ENCODE peak calls at places on chromosomes 13 and 19, in five cellular contexts. F, I, A, L and K are unnamed samples. For H3K9me3, the result is how much of the 10 kb centered on the place peaks cover.

GRCh38 chr13:30135351-30135750 is 172.0 kb downstream of the KATNAL1 start:
- DNase-seq in F (no peak), I (no peak), A (no peak), L (no peak), K (no peak)

GRCh38 chr13:104645786-104646185 is 1579.6 kb upstream of the SLC10A2 start:
- DNase-seq in F (no peak), I (no peak), A (no peak), L (no peak), K (no peak)

GRCh38 chr19:1632462-1633268 is 19.8 kb downstream of the TCF3 start:
- DNase-seq in F (no peak), I (no peak), A (no peak), L (no peak), K (no peak)

GRCh38 chr19:7540761-7541480 is 5.4 kb downstream of the PNPLA6 start:
- DNase-seq in F (peak), I (no peak), A (no peak), L (peak), K (no peak)

GRCh38 chr13:54373211-54373610 is 1344.6 kb downstream of the OLFM4 start:
- DNase-seq in F (no peak), I (no peak), A (no peak), L (no peak), K (no peak)

GRCh38 chr13:102561933-102562332 is 34.9 kb upstream of the TPP2 start:
- DNase-seq in F (no peak), I (no peak), A (no peak), L (no peak), K (no peak)

GRCh38 chr19:18170714-18171255 is 2.8 kb upstream of the IFI30 start:
- DNase-seq in F (peak), I (no peak), A (peak), L (no peak), K (no peak)

GRCh38 chr19:39154626-39155100 is 29.1 kb downstream of the PAK4 start:
- DNase-seq in F (peak), I (peak), A (no peak), L (peak), K (peak)

GRCh38 chr13:113205428-113205931 is 3.0 kb downstream of the PCID2 start:
- DNase-seq in F (peak), I (no peak), A (no peak), L (peak), K (no peak)

GRCh38 chr13:41622545-41623429 is 165.4 kb downstream of the RGCC start:
- DNase-seq in F (peak), I (no peak), A (no peak), L (peak), K (no peak)

GRCh38 chr19:13784731-13785452 is 10.4 kb upstream of the ZSWIM4 start:
- DNase-seq in F (peak), I (peak), A (peak), L (peak), K (peak)

GRCh38 chr13:105497597-105497996 is 1037.9 kb downstream of the EFNB2 start:
- DNase-seq in F (no peak), I (no peak), A (no peak), L (peak), K (no peak)

GRCh38 chr19:1274852-1275259 is 474 bp upstream of the FAM174C start:
- DNase-seq in F (no peak), I (no peak), A (peak), L (no peak), K (no peak)

GRCh38 chr13:109100705-109101104 is 471.3 kb downstream of the MYO16 start:
- DNase-seq in F (no peak), I (no peak), A (no peak), L (peak), K (no peak)

GRCh38 chr13:81639984-81640582 is 1299.2 kb upstream of the SPRY2 start:
- DNase-seq in F (no peak), I (no peak), A (no peak), L (peak), K (no peak)

GRCh38 chr19:7272856-7273578 is 21.2 kb downstream of the INSR start:
- DNase-seq in F (peak), I (no peak), A (no peak), L (no peak), K (no peak)

GRCh38 chr13:28503182-28503980 is 8.5 kb upstream of the FLT1 start:
- DNase-seq in F (no peak), I (no peak), A (no peak), L (no peak), K (no peak)

GRCh38 chr13:61316647-61317046 is 99.0 kb downstream of the PCDH20 start:
- DNase-seq in F (no peak), I (no peak), A (no peak), L (no peak), K (no peak)

GRCh38 chr13:112657850-112658445 is 31.9 kb upstream of the ATP11A start:
- DNase-seq in F (peak), I (no peak), A (no peak), L (peak), K (no peak)

GRCh38 chr19:5436101-5436947 is 18.9 kb upstream of the ZNRF4 start:
- DNase-seq in F (peak), I (no peak), A (peak), L (peak), K (no peak)

GRCh38 chr19:47022541-47023447 is 3.2 kb downstream of the NPAS1 start:
- DNase-seq in F (no peak), I (no peak), A (no peak), L (no peak), K (no peak)

GRCh38 chr19:34044011-34044410 is 128.3 kb upstream of the LSM14A start:
- DNase-seq in F (no peak), I (no peak), A (no peak), L (no peak), K (no peak)

GRCh38 chr19:38209671-38210457 is 14.2 kb downstream of the DPF1 start:
- DNase-seq in F (peak), I (peak), A (peak), L (no peak), K (peak)

GRCh38 chr19:39140594-39140993 is 15.0 kb downstream of the PAK4 start:
- DNase-seq in F (no peak), I (no peak), A (no peak), L (no peak), K (no peak)

GRCh38 chr19:8487137-8487851 is 15.1 kb downstream of the PRAM1 start:
- DNase-seq in F (no peak), I (peak), A (peak), L (no peak), K (no peak)

GRCh38 chr19:3029070-3029923 is at the start of gene TLE2:
- DNase-seq in F (no peak), I (no peak), A (no peak), L (no peak), K (no peak)

GRCh38 chr13:80214521-80214941 is 126.4 kb downstream of the SPRY2 start:
- DNase-seq in F (no peak), I (no peak), A (no peak), L (no peak), K (no peak)

DNA sequence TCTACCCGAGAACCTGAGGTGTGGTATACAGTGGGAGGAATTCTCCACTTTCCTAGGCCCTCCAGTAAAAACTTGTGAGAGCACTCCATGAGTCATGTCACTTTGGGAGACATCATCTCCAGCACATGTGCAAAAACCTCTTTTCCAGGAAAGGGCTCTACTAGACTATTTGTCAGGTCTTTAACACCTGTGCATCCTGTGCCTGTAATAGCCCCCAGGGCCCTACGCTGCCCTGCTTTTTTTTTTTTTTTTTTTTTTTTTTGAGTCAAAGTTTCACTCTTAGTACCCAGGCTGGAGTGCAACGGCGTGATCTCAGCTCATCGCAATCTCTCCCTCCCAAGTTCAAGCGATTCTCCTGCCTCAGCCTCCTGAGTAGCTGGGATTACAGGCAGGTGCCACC is 1.7 kb upstream of the ERVV-1 start:
- DNase-seq in F (no peak), I (no peak), A (no peak), L (no peak), K (no peak)
- TF ChIP-seq CTCF in F (no peak), I (no peak), A (no peak), L (no peak), K (no peak)

DNA sequence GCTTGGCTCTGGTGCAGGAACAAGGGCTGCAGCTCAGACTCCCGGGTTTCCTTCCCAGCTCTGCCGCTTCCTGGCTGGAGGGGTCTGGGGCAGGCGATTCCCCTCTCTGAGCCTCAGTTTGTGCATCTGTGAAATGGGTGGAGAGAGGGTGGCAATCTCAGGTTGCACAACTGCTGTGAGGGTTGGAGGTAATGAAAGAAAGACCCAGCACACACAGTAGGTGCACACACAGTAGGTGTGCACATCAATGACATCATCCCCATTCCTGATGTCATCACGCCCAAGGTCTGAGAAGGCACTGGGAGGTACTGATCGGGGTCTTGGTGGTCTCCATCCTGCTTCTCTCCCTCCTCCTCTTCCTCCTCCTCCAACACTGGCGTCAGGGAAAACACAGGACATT is 2.7 kb downstream of the LILRB4 start:
- DNase-seq in F (no peak), I (no peak), A (no peak), L (no peak), K (no peak)
- H3K9me3 ChIP-seq in F (under half), I (under half), A (under half), L (under half), K (under half)

GRCh38 chr13:98942485-98942884 is 35.4 kb downstream of the DOCK9 start:
- DNase-seq in F (no peak), I (no peak), A (no peak), L (no peak), K (no peak)
- TF ChIP-seq CTCF in F (no peak), I (no peak), A (no peak), L (no peak), K (no peak)

DNA sequence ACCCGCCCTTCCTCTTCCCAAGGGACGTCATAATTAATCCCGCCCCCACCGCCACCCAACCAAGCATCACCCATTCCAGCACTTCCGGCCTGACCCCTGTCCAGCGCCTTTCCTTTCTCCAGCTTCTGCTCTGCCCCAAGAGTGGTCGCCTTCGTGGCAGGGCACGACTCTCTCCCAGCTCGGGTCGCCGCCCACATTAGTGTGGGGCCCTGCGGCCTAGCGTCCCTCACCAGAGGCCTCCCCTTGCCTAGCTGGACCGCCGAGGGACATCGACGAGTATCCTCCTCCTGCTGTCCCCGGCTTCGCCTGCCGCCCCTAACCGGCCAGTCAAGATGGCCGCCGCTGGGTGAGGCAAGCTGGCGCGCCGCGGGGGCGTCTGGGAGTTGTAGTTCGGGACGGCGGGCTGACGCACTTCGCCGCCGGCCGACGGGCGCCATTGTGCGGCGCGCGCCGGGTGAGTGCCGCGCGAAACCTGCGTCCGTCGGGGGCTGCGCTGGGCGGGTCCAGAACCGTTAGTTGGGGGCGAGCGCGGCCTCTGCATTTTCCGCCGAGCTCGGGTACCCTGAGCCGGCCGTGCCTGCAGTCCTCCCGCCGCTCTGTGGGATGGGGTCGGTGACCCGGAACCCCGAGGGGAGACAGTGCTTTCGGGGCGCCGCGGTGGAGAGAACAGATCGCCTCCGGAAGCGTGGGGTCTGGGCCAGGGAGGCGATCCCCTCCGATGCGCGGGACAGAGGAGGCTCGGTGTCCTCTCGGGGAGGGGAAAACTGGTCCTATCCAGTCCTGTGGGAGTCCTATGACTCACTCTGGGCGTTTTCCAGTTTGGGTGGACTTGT is at the start of gene ZNF274:
- DNase-seq in F (peak), I (peak), A (peak), L (peak), K (peak)
- H3K9me3 ChIP-seq in F (under half), I (half or more), A (under half), L (half or more), K (under half)

GRCh38 chr13:26722321-26722720 is 38.3 kb downstream of the GPR12 start:
- DNase-seq in F (no peak), I (no peak), A (no peak), L (no peak), K (no peak)

GRCh38 chr13:26727633-26728032 is 33.0 kb downstream of the GPR12 start:
- DNase-seq in F (no peak), I (no peak), A (no peak), L (peak), K (no peak)

GRCh38 chr13:26721251-26721939 is 39.2 kb downstream of the GPR12 start:
- DNase-seq in F (no peak), I (no peak), A (peak), L (no peak), K (no peak)

GRCh38 chr13:26727122-26727521 is 33.5 kb downstream of the GPR12 start:
- DNase-seq in F (no peak), I (no peak), A (no peak), L (no peak), K (no peak)

GRCh38 chr13:26726684-26727083 is 33.9 kb downstream of the GPR12 start:
- DNase-seq in F (no peak), I (no peak), A (no peak), L (no peak), K (no peak)
- TF ChIP-seq CTCF in F (no peak), I (no peak), A (no peak), L (no peak), K (no peak)

DNA sequence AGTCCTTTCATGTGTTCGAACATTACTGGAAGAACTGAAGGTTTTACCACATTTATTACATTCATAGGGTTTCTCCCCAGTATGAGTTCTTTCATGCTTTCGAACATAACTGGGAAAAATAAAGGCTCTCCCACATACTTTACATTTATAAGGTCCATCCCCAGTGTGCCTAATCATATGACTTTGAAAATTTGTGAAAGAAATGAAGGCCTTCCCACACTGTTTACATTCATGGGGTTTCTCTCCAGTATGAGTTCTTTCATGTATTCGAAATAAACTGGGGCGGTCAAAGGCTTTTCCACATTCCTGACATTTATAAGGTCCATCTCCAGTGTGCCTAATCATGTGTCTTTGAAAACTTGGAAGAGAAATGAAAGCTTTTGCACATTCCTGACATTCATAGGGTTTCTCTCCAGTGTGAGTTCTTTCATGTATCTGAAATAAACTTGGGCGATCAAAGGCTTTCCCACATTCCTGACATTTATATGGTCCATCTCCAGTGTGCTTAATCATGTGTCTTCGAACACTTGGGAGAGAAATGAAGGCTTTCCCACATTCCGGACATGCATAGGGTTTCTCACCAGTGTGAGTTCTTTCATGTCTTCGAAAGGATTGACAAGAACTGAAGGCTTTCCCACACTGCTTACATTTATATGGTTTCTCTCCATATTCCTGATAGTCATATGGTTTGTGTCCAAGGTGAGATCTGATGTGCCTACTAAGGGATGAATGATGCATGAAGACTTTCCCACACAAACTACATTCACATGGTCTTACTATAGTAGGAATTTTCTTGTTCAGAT is 24.0 kb downstream of the ZNF564 start:
- DNase-seq in F (peak), I (no peak), A (no peak), L (peak), K (no peak)
- H3K9me3 ChIP-seq in F (under half), I (under half), A (half or more), L (half or more), K (under half)

DNA sequence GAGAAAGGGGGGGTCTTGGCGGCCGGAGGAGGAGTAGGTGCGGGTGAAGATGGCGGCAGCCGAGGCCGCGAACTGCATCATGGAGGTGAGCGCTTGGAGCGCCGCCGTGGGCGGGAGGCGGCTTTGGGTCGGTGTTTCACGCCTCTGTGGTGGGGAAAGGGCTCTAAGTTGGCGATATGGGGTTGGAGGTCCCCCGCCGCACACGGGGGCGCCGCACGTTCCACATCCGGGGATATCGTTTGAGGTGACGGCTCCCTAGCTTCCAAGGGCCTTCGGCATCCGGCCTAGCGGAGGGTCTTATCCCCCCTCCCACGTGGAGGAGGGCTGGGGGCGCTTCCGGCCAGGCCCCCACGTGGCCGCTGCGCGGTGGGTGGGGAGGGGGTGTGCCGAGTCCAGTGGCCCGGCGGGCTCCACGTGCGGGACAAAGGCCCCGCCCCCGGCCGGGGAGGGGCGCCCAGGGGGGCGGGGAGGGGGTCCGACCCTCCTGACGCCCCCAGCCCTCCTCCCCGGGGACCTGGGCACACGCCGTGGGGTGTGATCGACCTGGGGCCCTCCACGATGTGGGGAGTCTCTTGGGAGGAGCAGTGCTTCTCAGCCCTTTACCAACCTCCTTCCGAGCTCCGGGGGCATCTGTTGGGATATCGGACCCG is at the start of gene PRMT1:
- DNase-seq in F (no peak), I (no peak), A (no peak), L (peak), K (no peak)
- TF ChIP-seq CTCF in F (no peak), I (no peak), A (no peak), L (no peak), K (no peak)

DNA sequence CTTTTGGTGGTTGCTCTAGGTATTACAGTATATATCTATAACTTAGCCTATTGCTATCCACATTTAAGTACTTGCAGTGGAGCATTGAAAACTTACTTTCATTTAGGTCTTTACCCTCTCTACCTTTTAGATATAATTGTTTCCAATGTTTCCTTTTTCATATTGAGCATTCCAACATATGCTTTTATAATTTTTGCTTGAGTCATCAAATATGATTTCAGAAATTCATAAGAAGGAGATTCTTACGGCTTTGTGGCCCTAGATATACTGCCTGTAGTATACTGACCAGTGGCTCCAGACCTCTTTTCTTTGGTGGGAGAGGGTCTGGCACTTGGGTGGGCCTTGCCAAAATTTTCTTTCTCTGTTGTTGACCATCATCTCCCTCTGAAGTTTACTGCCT is 32.8 kb upstream of the ZNF850 start:
- DNase-seq in F (no peak), I (no peak), A (no peak), L (no peak), K (no peak)
- H3K9me3 ChIP-seq in F (under half), I (under half), A (under half), L (under half), K (under half)

GRCh38 chr19:11693505-11694499 is 44.9 kb downstream of the ZNF823 start:
- DNase-seq in F (peak), I (no peak), A (no peak), L (peak), K (no peak)
- TF ChIP-seq CTCF in F (no peak), I (no peak), A (no peak), L (peak), K (no peak)

DNA sequence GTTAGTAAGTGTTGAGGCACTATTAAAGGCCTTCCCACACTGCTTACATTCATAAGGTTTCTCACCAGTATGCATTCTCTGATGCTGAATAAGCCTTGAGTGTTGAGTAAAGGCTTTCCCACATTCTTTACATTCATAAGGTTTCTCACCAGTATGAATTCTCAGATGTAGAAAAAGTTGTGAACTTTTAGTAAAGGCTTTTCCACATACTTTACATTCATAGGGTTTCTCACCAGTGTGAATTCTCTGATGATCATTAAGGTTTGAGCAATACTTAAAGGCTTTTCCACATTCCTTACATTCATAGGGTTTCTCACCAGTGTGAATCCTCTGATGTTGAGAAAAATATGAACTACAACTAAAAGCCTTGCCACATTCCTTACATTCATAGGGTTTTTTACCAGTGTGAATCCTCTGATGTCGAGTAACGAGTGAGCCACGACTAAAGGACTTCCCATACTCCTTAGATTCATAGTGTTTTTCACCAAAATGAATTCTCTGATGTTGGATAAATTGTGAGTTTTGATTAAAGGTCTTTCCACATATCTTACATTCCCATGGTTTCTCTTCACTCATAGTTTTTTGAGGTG is 24.2 kb downstream of the ZNF829 start:
- DNase-seq in F (no peak), I (no peak), A (no peak), L (no peak), K (no peak)
- H3K9me3 ChIP-seq in F (under half), I (under half), A (half or more), L (under half), K (under half)